ENCODE peak calls at places on chromosomes 7 and 10, in six cellular contexts. E is HepG2, B is SK-N-SH, X is K562, I is H1, H is GM12878. W is an unnamed sample.

GRCh38 chr10:37146443-37146842 is 21.0 kb downstream of the ANKRD30A start:
- DNase-seq in H (no peak), I (no peak), E (peak; percentile 2), B (no peak), X (no peak), W (no peak)

GRCh38 chr7:41693150-41693997 is 9.5 kb downstream of the INHBA start:
- DNase-seq in H (no peak), I (no peak), X (no peak), B (peak; percentile 35), E (no peak), W (peak; percentile 19)

GRCh38 chr10:79295593-79295992 is 51.7 kb upstream of the PPIF start:
- DNase-seq in X (no peak), I (no peak), E (no peak), B (no peak), H (no peak), W (no peak)

GRCh38 chr7:29435167-29435566 is 128.5 kb upstream of the PRR15 start:
- DNase-seq in E (no peak), B (no peak), I (no peak), X (no peak), H (no peak), W (no peak)

GRCh38 chr7:30531286-30531685 is 26.7 kb upstream of the GGCT start:
- DNase-seq in I (no peak), B (no peak), E (no peak), X (no peak), H (no peak), W (no peak)

GRCh38 chr7:66894463-66895080 is 26.5 kb upstream of the TMEM248 start:
- DNase-seq in B (no peak), I (peak; percentile 39), X (no peak), E (no peak), H (no peak), W (no peak)

GRCh38 chr10:70430489-70431445 is 10.7 kb downstream of the NODAL start:
- DNase-seq in E (peak; percentile 80), I (no peak), B (no peak), H (no peak), X (no peak), W (no peak)

GRCh38 chr7:86006909-86007308 is 636.8 kb upstream of the GRM3 start:
- DNase-seq in E (no peak), I (no peak), B (no peak), X (no peak), H (no peak), W (no peak)

GRCh38 chr7:68314208-68314607 is 1284.1 kb upstream of the AUTS2 start:
- DNase-seq in E (no peak), H (no peak), X (no peak), B (no peak), I (no peak), W (no peak)

GRCh38 chr10:133027480-133027879 is 60.2 kb upstream of the ADGRA1 start:
- DNase-seq in I (no peak), H (no peak), X (no peak), B (no peak), E (no peak), W (no peak)

GRCh38 chr7:70318511-70318910 is 720.2 kb downstream of the AUTS2 start:
- DNase-seq in B (no peak), H (no peak), X (no peak), E (no peak), I (no peak), W (no peak)

GRCh38 chr10:102235598-102235920 is 5.8 kb downstream of the PITX3 start:
- DNase-seq in B (no peak), E (no peak), H (no peak), I (no peak), X (no peak), W (no peak)

GRCh38 chr7:112743811-112744210 is 46.4 kb downstream of the TMEM168 start:
- DNase-seq in I (no peak), H (no peak), X (no peak), B (peak; percentile 24), E (no peak), W (no peak)

GRCh38 chr10:113104071-113104470 is 154.0 kb downstream of the TCF7L2 start:
- DNase-seq in E (no peak), B (peak; percentile 28), H (no peak), X (no peak), I (no peak), W (no peak)

GRCh38 chr10:6364893-6365292 is 162.2 kb downstream of the PFKFB3 start:
- DNase-seq in B (no peak), I (no peak), X (no peak), H (no peak), E (no peak), W (no peak)

GRCh38 chr7:22219036-22219435 is 137.9 kb downstream of the RAPGEF5 start:
- DNase-seq in E (no peak), B (no peak), I (no peak), X (no peak), H (no peak), W (no peak)
- TF ChIP-seq GABPA in E (no peak), B (no peak), I (no peak), X (no peak), H (no peak), W (no peak)

DNA sequence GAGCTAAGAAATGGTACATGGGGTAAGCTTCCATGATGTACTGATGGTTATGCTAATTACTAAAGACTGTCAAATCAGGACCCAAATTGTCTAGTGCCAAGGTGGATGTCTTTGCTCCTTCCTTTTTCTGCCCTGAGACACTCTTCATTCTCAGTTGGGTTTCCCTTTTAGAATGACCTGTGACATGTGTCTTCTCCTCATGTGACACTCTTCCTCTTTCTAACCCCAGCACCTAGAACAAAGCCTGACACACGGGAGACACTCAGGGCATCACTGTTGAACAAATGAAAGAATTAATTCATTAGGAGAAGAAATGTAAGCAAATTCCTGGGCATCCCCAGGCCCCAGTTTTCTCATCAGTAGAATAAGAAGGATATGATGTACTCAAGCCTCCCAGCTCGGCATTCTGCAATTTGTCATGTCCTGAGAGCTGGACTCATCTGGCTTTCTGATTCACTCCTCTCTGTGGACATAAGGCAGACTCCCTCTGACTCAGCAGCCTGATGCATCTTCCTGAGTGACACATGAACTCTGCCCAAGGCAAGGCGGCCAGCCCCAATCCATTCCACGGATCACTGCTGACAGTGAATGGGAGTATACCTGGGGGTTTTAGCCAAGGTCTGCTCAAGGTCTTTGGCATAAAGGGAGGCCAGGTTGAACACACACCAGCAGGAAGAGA is 473.8 kb downstream of the KCNMA1 start:
- DNase-seq in I (no peak), X (no peak), B (peak; percentile 22), H (no peak), E (peak; percentile 24), W (no peak)
- TF ChIP-seq GABPA in I (no peak), X (no peak), B (peak; percentile 44), H (no peak), E (no peak), W (no peak)

GRCh38 chr7:101436226-101436745 is 73.6 kb downstream of the COL26A1 start:
- DNase-seq in B (no peak), E (no peak), I (no peak), X (no peak), H (no peak), W (no peak)
- TF ChIP-seq GABPA in B (no peak), E (no peak), I (no peak), X (no peak), H (no peak), W (no peak)

DNA sequence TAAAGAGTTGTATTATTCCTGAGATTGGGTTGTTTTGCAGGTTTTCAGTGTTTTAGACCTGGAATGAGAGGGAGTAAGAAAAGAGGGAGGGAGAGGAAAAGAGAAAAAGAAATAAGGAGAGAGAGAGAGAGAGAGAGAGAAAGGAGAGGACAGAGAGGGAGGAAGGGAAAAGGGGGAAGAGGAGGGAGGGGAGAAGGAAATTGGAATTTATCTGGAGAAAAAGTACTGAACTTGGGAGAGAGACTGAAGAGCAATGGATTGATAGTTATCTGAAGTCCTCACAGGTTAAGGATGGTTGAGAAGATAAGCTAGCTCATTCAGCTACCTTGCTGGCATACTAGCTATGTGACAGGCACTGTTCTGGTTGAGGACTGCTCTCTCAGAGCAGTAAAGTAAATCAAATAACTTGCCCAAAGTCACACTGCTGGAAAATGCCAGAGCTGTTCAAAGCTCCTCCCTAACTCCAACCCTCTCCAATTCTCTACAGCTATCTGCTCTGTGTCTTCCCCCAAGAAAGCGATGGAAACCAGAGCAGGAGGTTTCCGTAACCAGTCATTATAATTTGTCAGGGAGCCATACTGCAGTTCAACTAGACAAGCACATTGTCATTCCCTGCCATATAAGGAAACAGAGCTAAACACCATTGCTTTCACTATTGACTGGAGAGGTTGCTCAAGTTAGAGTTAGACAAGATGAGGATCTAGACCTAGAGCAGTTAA is 10.7 kb downstream of the CALD1 start:
- DNase-seq in X (no peak), H (no peak), B (no peak), I (no peak), E (no peak), W (no peak)
- TF ChIP-seq GABPA in X (no peak), H (no peak), B (no peak), I (no peak), E (no peak), W (no peak)

DNA sequence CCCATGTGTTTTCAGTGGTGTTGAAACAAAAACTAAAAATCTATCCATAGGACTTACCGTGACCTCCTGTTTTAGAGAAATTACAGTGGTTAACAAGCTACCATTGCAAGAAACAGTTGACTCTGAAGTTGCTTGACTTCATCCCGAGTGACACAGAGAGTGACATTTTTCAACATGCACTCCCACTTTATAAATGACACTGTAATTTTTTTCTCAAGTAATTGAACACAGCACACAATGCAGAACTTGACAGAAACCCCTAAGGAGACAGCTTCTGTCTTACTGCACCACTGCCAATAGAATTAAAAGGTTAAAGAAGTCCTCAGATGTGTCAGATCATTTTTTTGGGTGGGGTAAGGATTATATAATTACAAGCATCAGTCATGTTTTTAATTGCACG is 246.1 kb downstream of the CELF2 start:
- DNase-seq in H (no peak), X (no peak), I (no peak), E (no peak), B (no peak), W (no peak)
- TF ChIP-seq GABPA in H (no peak), X (no peak), I (no peak), E (no peak), B (no peak), W (no peak)

DNA sequence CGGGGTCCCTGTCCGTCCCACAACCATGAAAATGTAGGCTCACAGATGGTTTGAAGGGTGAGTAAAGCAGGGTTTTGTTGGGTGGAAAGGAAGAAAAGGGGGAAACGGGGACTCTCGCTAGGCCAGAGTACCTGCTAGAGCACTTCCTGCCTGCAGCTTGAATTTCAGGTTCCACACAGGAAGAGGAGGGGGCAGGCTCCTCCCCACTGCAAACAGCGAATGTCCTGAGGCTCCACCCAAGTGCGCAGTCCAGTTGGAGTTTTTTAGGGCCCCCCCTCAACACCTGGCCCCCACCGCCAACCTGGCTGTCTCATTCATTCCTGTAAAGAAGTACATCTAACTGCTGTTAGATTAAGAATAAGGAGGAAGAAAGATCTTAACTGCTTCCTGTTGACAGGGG is 414.7 kb downstream of the SH2D4B start:
- DNase-seq in H (no peak), X (no peak), E (no peak), B (no peak), I (no peak), W (no peak)
- TF ChIP-seq GABPA in H (no peak), X (peak; percentile 39), E (no peak), B (no peak), I (no peak), W (no peak)